ENCODE peak calls at places on chromosomes 16 and 17, in eight cellular contexts. T is dorsolateral prefrontal cortex, L is esophagus squamous epithelium, I is EL, V is dermis microvascular lymphatic vessel endothelial cell, S is omental fat pad, M is GM23248, E is left colon. W is an unnamed sample.

GRCh38 chr17:33709881-33710280 is 416.8 kb upstream of the ASIC2 start:
- DNase-seq in V (no peak), I (no peak), S (no peak), E (no peak), L (no peak), M (no peak), T (no peak), W (no peak)

GRCh38 chr16:86672215-86672863 is 94.0 kb downstream of the FOXL1 start:
- DNase-seq in T (no peak), I (no peak), E (no peak), L (no peak), V (no peak), S (no peak), M (no peak), W (no peak)

GRCh38 chr17:75759457-75759856 is 5.5 kb downstream of the GALK1 start:
- DNase-seq in S (no peak), E (no peak), M (no peak), V (no peak), L (no peak), T (no peak), I (no peak), W (no peak)

GRCh38 chr16:82776466-82777146 is 149.8 kb downstream of the CDH13 start:
- DNase-seq in M (no peak), I (no peak), E (no peak), T (no peak), S (no peak), V (peak; percentile 35), L (no peak), W (no peak)

GRCh38 chr16:70735141-70735979 is 49.5 kb upstream of the MTSS2 start:
- DNase-seq in M (peak; percentile 94), V (no peak), S (no peak), I (peak; percentile 84), L (no peak), E (no peak), T (no peak), W (no peak)

GRCh38 chr16:60110531-60110930 is 1376.4 kb upstream of the GOT2 start:
- DNase-seq in L (no peak), T (no peak), I (peak; percentile 75), M (no peak), E (no peak), V (no peak), S (no peak), W (no peak)

GRCh38 chr16:89711601-89712475 is 8.9 kb downstream of the VPS9D1 start:
- DNase-seq in M (peak; percentile 84), L (no peak), V (peak; percentile 79), I (peak; percentile 66), E (peak; percentile 81), S (no peak), T (no peak), W (peak; percentile 71)

GRCh38 chr17:38447502-38448095 is 19.3 kb downstream of the ARHGAP23 start:
- DNase-seq in L (no peak), E (no peak), V (no peak), M (no peak), I (no peak), S (no peak), T (no peak), W (no peak)

GRCh38 chr16:90061437-90061836 is 15.7 kb downstream of the PRDM7 start:
- DNase-seq in L (no peak), S (no peak), T (no peak), E (no peak), V (no peak), I (no peak), M (peak; percentile 27), W (no peak)

GRCh38 chr17:21193031-21193430 is 20.9 kb downstream of the TMEM11 start:
- DNase-seq in S (no peak), E (no peak), I (no peak), V (no peak), L (no peak), M (no peak), T (no peak), W (no peak)

GRCh38 chr16:81318711-81319110 is 3.9 kb downstream of the GAN start:
- DNase-seq in L (no peak), E (no peak), T (no peak), V (no peak), I (peak; percentile 50), M (peak; percentile 0), S (no peak), W (no peak)

GRCh38 chr17:73526851-73527250 is 117.4 kb downstream of the SDK2 start:
- DNase-seq in T (no peak), I (no peak), M (no peak), L (no peak), V (no peak), E (no peak), S (no peak), W (no peak)

GRCh38 chr17:39527220-39527813 is 66.0 kb downstream of the CDK12 start:
- DNase-seq in L (no peak), V (peak; percentile 54), S (no peak), I (no peak), M (peak; percentile 39), E (no peak), T (no peak), W (no peak)

GRCh38 chr16:25546781-25547180 is 145.0 kb upstream of the HS3ST4 start:
- DNase-seq in L (no peak), I (no peak), E (no peak), S (no peak), V (peak; percentile 48), M (no peak), T (no peak), W (no peak)

W was measured in Peyer's patch.